ENCODE peak calls at places on chromosomes 11 and 22, in seven cellular contexts. One of them, this sample, is unnamed.

GRCh38 chr11:76215946-76216345 is 9.6 kb upstream of the WNT11 start:
- DNase-seq in testis: no peak
- DNase-seq in brain microvascular endothelial cell: peak
- DNase-seq in left ventricle myocardium inferior: peak
- DNase-seq in neuronal stem cell: no peak
- DNase-seq in substantia nigra: no peak
- DNase-seq in RWPE1: no peak
- DNase-seq in this sample: peak

GRCh38 chr11:11441516-11441915 is 88.5 kb upstream of the CSNK2A3 start:
- DNase-seq in neuronal stem cell: no peak
- DNase-seq in testis: no peak
- DNase-seq in left ventricle myocardium inferior: no peak
- DNase-seq in brain microvascular endothelial cell: no peak
- DNase-seq in RWPE1: no peak
- DNase-seq in substantia nigra: no peak
- DNase-seq in this sample: no peak

GRCh38 chr11:45371251-45371749 is 85.2 kb upstream of the SYT13 start:
- DNase-seq in brain microvascular endothelial cell: peak
- DNase-seq in testis: peak
- DNase-seq in substantia nigra: peak
- DNase-seq in left ventricle myocardium inferior: peak
- DNase-seq in RWPE1: peak
- DNase-seq in neuronal stem cell: peak
- DNase-seq in this sample: peak

GRCh38 chr11:57657290-57658022 is at the start of gene CLP1:
- DNase-seq in neuronal stem cell: peak
- DNase-seq in testis: peak
- DNase-seq in RWPE1: peak
- DNase-seq in substantia nigra: peak
- DNase-seq in brain microvascular endothelial cell: peak
- DNase-seq in left ventricle myocardium inferior: peak
- DNase-seq in this sample: peak

GRCh38 chr22:42967933-42968332 is 47.0 kb downstream of the PACSIN2 start:
- DNase-seq in left ventricle myocardium inferior: peak
- DNase-seq in neuronal stem cell: no peak
- DNase-seq in RWPE1: no peak
- DNase-seq in substantia nigra: peak
- DNase-seq in testis: no peak
- DNase-seq in brain microvascular endothelial cell: no peak
- DNase-seq in this sample: peak

GRCh38 chr11:91686700-91687099 is 537.9 kb upstream of the FAT3 start:
- DNase-seq in testis: no peak
- DNase-seq in left ventricle myocardium inferior: no peak
- DNase-seq in neuronal stem cell: no peak
- DNase-seq in substantia nigra: no peak
- DNase-seq in brain microvascular endothelial cell: no peak
- DNase-seq in RWPE1: no peak
- DNase-seq in this sample: no peak

GRCh38 chr11:44994753-44995152 is 44.1 kb upstream of the TP53I11 start:
- DNase-seq in substantia nigra: no peak
- DNase-seq in left ventricle myocardium inferior: no peak
- DNase-seq in RWPE1: no peak
- DNase-seq in testis: no peak
- DNase-seq in neuronal stem cell: no peak
- DNase-seq in brain microvascular endothelial cell: no peak
- DNase-seq in this sample: no peak

GRCh38 chr11:117037279-117037951 is 60.8 kb downstream of the SIK3 start:
- DNase-seq in left ventricle myocardium inferior: no peak
- DNase-seq in neuronal stem cell: no peak
- DNase-seq in substantia nigra: no peak
- DNase-seq in RWPE1: no peak
- DNase-seq in testis: no peak
- DNase-seq in brain microvascular endothelial cell: no peak
- DNase-seq in this sample: no peak

GRCh38 chr11:819129-819931 is 616 bp downstream of the PNPLA2 start:
- DNase-seq in left ventricle myocardium inferior: peak
- DNase-seq in neuronal stem cell: peak
- DNase-seq in RWPE1: peak
- DNase-seq in testis: peak
- DNase-seq in substantia nigra: peak
- DNase-seq in brain microvascular endothelial cell: peak
- DNase-seq in this sample: peak

GRCh38 chr11:120180571-120181445 is 30.0 kb upstream of the OAF start:
- DNase-seq in brain microvascular endothelial cell: peak
- DNase-seq in substantia nigra: no peak
- DNase-seq in testis: peak
- DNase-seq in left ventricle myocardium inferior: no peak
- DNase-seq in neuronal stem cell: peak
- DNase-seq in RWPE1: no peak
- DNase-seq in this sample: peak

GRCh38 chr11:15194671-15195415 is 80.1 kb downstream of the INSC start:
- DNase-seq in testis: no peak
- DNase-seq in substantia nigra: no peak
- DNase-seq in brain microvascular endothelial cell: no peak
- DNase-seq in RWPE1: no peak
- DNase-seq in neuronal stem cell: no peak
- DNase-seq in left ventricle myocardium inferior: no peak
- DNase-seq in this sample: no peak

GRCh38 chr11:12223771-12224536 is 113.6 kb downstream of the MICAL2 start:
- DNase-seq in RWPE1: no peak
- DNase-seq in brain microvascular endothelial cell: no peak
- DNase-seq in neuronal stem cell: no peak
- DNase-seq in testis: no peak
- DNase-seq in left ventricle myocardium inferior: no peak
- DNase-seq in substantia nigra: no peak
- DNase-seq in this sample: no peak

GRCh38 chr11:111299111-111300026 is 1.0 kb downstream of the POU2AF3 start:
- DNase-seq in left ventricle myocardium inferior: peak
- DNase-seq in RWPE1: peak
- DNase-seq in brain microvascular endothelial cell: peak
- DNase-seq in testis: peak
- DNase-seq in substantia nigra: peak
- DNase-seq in neuronal stem cell: peak
- DNase-seq in this sample: peak

GRCh38 chr11:95524328-95525036 is 265.1 kb downstream of the FAM76B start:
- DNase-seq in RWPE1: no peak
- DNase-seq in testis: no peak
- DNase-seq in brain microvascular endothelial cell: no peak
- DNase-seq in left ventricle myocardium inferior: no peak
- DNase-seq in substantia nigra: no peak
- DNase-seq in neuronal stem cell: no peak
- DNase-seq in this sample: no peak

GRCh38 chr22:39954584-39955055 is 5.6 kb upstream of the TMA7B start:
- DNase-seq in substantia nigra: no peak
- DNase-seq in brain microvascular endothelial cell: peak
- DNase-seq in left ventricle myocardium inferior: no peak
- DNase-seq in testis: peak
- DNase-seq in RWPE1: no peak
- DNase-seq in neuronal stem cell: no peak
- DNase-seq in this sample: no peak

GRCh38 chr11:44556735-44557409 is 8.6 kb upstream of the CD82 start:
- DNase-seq in testis: peak
- DNase-seq in neuronal stem cell: peak
- DNase-seq in RWPE1: no peak
- DNase-seq in brain microvascular endothelial cell: peak
- DNase-seq in substantia nigra: peak
- DNase-seq in left ventricle myocardium inferior: peak
- DNase-seq in this sample: peak

GRCh38 chr22:45073064-45073463 is 63.3 kb upstream of the PHF21B start:
- DNase-seq in testis: no peak
- DNase-seq in brain microvascular endothelial cell: no peak
- DNase-seq in neuronal stem cell: no peak
- DNase-seq in left ventricle myocardium inferior: no peak
- DNase-seq in substantia nigra: no peak
- DNase-seq in RWPE1: no peak
- DNase-seq in this sample: no peak

GRCh38 chr11:12418019-12418611 is 40.7 kb downstream of the PARVA start:
- DNase-seq in testis: no peak
- DNase-seq in RWPE1: no peak
- DNase-seq in neuronal stem cell: no peak
- DNase-seq in left ventricle myocardium inferior: no peak
- DNase-seq in substantia nigra: no peak
- DNase-seq in brain microvascular endothelial cell: peak
- DNase-seq in this sample: no peak

GRCh38 chr22:16935209-16935608 is 72.8 kb downstream of the GAB4 start:
- DNase-seq in RWPE1: no peak
- DNase-seq in brain microvascular endothelial cell: no peak
- DNase-seq in neuronal stem cell: no peak
- DNase-seq in substantia nigra: no peak
- DNase-seq in left ventricle myocardium inferior: no peak
- DNase-seq in testis: no peak
- DNase-seq in this sample: no peak

GRCh38 chr11:101686514-101686913 is 102.7 kb upstream of the TRPC6 start:
- DNase-seq in neuronal stem cell: no peak
- DNase-seq in testis: no peak
- DNase-seq in brain microvascular endothelial cell: peak
- DNase-seq in RWPE1: peak
- DNase-seq in substantia nigra: no peak
- DNase-seq in left ventricle myocardium inferior: no peak
- DNase-seq in this sample: no peak

GRCh38 chr11:94134651-94135512 is 6.2 kb downstream of the PANX1 start:
- DNase-seq in substantia nigra: peak
- DNase-seq in neuronal stem cell: no peak
- DNase-seq in RWPE1: peak
- DNase-seq in testis: peak
- DNase-seq in left ventricle myocardium inferior: peak
- DNase-seq in brain microvascular endothelial cell: peak
- DNase-seq in this sample: peak

GRCh38 chr11:124900464-124900863 is 2.8 kb upstream of the ROBO4 start:
- DNase-seq in testis: no peak
- DNase-seq in left ventricle myocardium inferior: no peak
- DNase-seq in neuronal stem cell: no peak
- DNase-seq in substantia nigra: no peak
- DNase-seq in brain microvascular endothelial cell: peak
- DNase-seq in RWPE1: peak
- DNase-seq in this sample: peak

GRCh38 chr11:41461057-41461681 is 1.7 kb upstream of the LRRC4C start:
- DNase-seq in RWPE1: peak
- DNase-seq in testis: no peak
- DNase-seq in brain microvascular endothelial cell: no peak
- DNase-seq in neuronal stem cell: no peak
- DNase-seq in substantia nigra: no peak
- DNase-seq in left ventricle myocardium inferior: no peak
- DNase-seq in this sample: no peak

GRCh38 chr11:123696183-123696582 is 41.8 kb upstream of the SCN3B start:
- DNase-seq in RWPE1: no peak
- DNase-seq in left ventricle myocardium inferior: no peak
- DNase-seq in neuronal stem cell: no peak
- DNase-seq in substantia nigra: no peak
- DNase-seq in brain microvascular endothelial cell: no peak
- DNase-seq in testis: no peak
- DNase-seq in this sample: no peak

GRCh38 chr11:128290106-128290840 is 297.1 kb downstream of the ETS1 start:
- DNase-seq in testis: peak
- DNase-seq in left ventricle myocardium inferior: peak
- DNase-seq in neuronal stem cell: peak
- DNase-seq in brain microvascular endothelial cell: peak
- DNase-seq in RWPE1: peak
- DNase-seq in substantia nigra: peak
- DNase-seq in this sample: peak

GRCh38 chr11:117498791-117499190 is 171.1 kb downstream of the CEP164 start:
- DNase-seq in left ventricle myocardium inferior: no peak
- DNase-seq in neuronal stem cell: no peak
- DNase-seq in brain microvascular endothelial cell: no peak
- DNase-seq in testis: no peak
- DNase-seq in RWPE1: no peak
- DNase-seq in substantia nigra: no peak
- DNase-seq in this sample: no peak

GRCh38 chr11:126212089-126212660 is 593 bp downstream of the FAM118B start:
- DNase-seq in brain microvascular endothelial cell: no peak
- DNase-seq in left ventricle myocardium inferior: no peak
- DNase-seq in substantia nigra: no peak
- DNase-seq in neuronal stem cell: no peak
- DNase-seq in RWPE1: no peak
- DNase-seq in testis: no peak
- DNase-seq in this sample: no peak

GRCh38 chr11:27406498-27407354 is 43.7 kb upstream of the CCDC34 start:
- DNase-seq in brain microvascular endothelial cell: no peak
- DNase-seq in testis: no peak
- DNase-seq in RWPE1: no peak
- DNase-seq in left ventricle myocardium inferior: no peak
- DNase-seq in substantia nigra: no peak
- DNase-seq in neuronal stem cell: no peak
- DNase-seq in this sample: no peak
- H3K27ac ChIP-seq in brain microvascular endothelial cell: no peak
- H3K27ac ChIP-seq in testis: peak
- H3K27ac ChIP-seq in RWPE1: no peak
- H3K27ac ChIP-seq in left ventricle myocardium inferior: peak
- H3K27ac ChIP-seq in substantia nigra: no peak
- H3K27ac ChIP-seq in neuronal stem cell: no peak
- H3K27ac ChIP-seq in this sample: no peak

GRCh38 chr22:37353839-37354238 is 71.5 kb downstream of the CYTH4 start:
- DNase-seq in brain microvascular endothelial cell: no peak
- DNase-seq in testis: no peak
- DNase-seq in left ventricle myocardium inferior: no peak
- DNase-seq in RWPE1: peak
- DNase-seq in substantia nigra: no peak
- DNase-seq in neuronal stem cell: no peak
- DNase-seq in this sample: no peak
- H3K27ac ChIP-seq in brain microvascular endothelial cell: no peak
- H3K27ac ChIP-seq in testis: no peak
- H3K27ac ChIP-seq in left ventricle myocardium inferior: no peak
- H3K27ac ChIP-seq in RWPE1: peak
- H3K27ac ChIP-seq in substantia nigra: no peak
- H3K27ac ChIP-seq in neuronal stem cell: no peak
- H3K27ac ChIP-seq in this sample: no peak

DNA sequence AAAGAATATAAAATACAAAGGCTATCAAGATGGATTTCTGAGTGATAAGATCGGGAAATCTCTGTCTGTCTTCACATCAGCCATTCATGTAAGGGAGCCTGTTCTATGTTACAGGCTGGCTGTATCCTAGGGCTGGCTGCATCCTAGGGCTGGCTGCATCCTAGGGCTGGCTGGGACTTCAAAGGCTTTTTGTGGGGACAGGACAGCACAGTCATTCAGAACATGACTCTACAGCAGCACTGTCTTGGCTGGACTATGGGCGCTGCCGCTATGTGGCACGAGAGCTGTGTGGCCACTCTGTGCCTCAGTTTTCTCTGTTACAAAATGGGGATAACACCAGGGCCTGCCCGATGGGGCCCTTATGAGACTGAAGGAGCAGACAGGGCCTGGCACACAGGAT is 10.2 kb downstream of the ADAMTS8 start:
- DNase-seq in testis: no peak
- DNase-seq in brain microvascular endothelial cell: no peak
- DNase-seq in left ventricle myocardium inferior: no peak
- DNase-seq in neuronal stem cell: no peak
- DNase-seq in substantia nigra: peak
- DNase-seq in RWPE1: no peak
- DNase-seq in this sample: peak
- H3K27ac ChIP-seq in testis: no peak
- H3K27ac ChIP-seq in brain microvascular endothelial cell: no peak
- H3K27ac ChIP-seq in left ventricle myocardium inferior: no peak
- H3K27ac ChIP-seq in neuronal stem cell: no peak
- H3K27ac ChIP-seq in substantia nigra: peak
- H3K27ac ChIP-seq in RWPE1: no peak
- H3K27ac ChIP-seq in this sample: peak

DNA sequence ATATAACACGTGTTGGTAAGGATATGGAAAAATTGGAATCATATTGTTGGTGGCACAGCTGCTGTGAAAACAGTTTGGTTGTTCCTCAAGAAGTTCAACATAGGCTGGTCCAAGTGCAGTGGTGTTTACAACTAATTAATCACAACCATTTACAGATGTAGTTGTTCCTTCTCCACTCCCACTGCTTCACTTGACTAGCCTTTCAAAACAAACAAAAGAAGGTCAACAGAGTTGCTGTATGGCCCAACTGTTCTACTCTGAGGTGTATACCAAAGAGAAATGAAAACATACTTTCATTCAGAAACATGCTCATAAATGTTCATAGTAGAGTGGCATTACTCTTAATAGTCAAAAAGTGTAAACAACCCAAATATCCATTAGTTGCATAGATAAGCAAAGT is 36.6 kb upstream of the ACAT1 start:
- DNase-seq in neuronal stem cell: no peak
- DNase-seq in left ventricle myocardium inferior: no peak
- DNase-seq in brain microvascular endothelial cell: no peak
- DNase-seq in substantia nigra: no peak
- DNase-seq in RWPE1: no peak
- DNase-seq in testis: no peak
- DNase-seq in this sample: no peak
- H3K27ac ChIP-seq in neuronal stem cell: no peak
- H3K27ac ChIP-seq in left ventricle myocardium inferior: no peak
- H3K27ac ChIP-seq in brain microvascular endothelial cell: no peak
- H3K27ac ChIP-seq in substantia nigra: no peak
- H3K27ac ChIP-seq in RWPE1: no peak
- H3K27ac ChIP-seq in testis: no peak
- H3K27ac ChIP-seq in this sample: no peak